ENCODE peak calls at places on chromosome 1, in seven cellular contexts. H is ovary; C is activated CD8-positive, alpha-beta memory T cell treated with anti-CD3 and anti-CD28 coated beads for 24 hours; L is stimulated activated CD8-positive, alpha-beta memory T cell treated with anti-CD3 and anti-CD28 coated beads, Interleukin-15, amount 100 ng/mL, for 24 hours; O is T-helper 2 cell; F is kidney glomerular epithelial cell; W is A549. V is an unnamed sample.

GRCh38 chr1:199573047-199573446 is 454.5 kb upstream of the NR5A2 start:
- DNase-seq in L (no peak), F (no peak), C (no peak), W (no peak), H (no peak), O (no peak), V (no peak)

GRCh38 chr1:223796210-223796609 is 49.5 kb downstream of the TP53BP2 start:
- DNase-seq in L (no peak), H (no peak), C (no peak), F (no peak), O (no peak), W (no peak), V (no peak)

GRCh38 chr1:156767879-156768608 is 709 bp downstream of the PRCC start:
- DNase-seq in C (peak; percentile 78), O (no peak), H (no peak), F (no peak), L (no peak), W (peak; percentile 14), V (no peak)

GRCh38 chr1:13583592-13583963 is at the start of gene PDPN:
- DNase-seq in C (no peak), W (no peak), L (no peak), H (peak; percentile 91), F (peak; percentile 4), O (no peak), V (no peak)

GRCh38 chr1:183051546-183051945 is 28.3 kb downstream of the LAMC1 start:
- DNase-seq in O (no peak), F (no peak), C (no peak), L (no peak), W (no peak), H (no peak), V (no peak)

GRCh38 chr1:180923024-180923841 is 10.5 kb downstream of the KIAA1614 start:
- DNase-seq in O (no peak), H (no peak), F (no peak), C (no peak), W (no peak), L (no peak), V (no peak)

GRCh38 chr1:9822897-9823692 is 670 bp downstream of the CLSTN1 start:
- DNase-seq in W (peak; percentile 23), L (no peak), F (no peak), O (peak; percentile 50), H (peak; percentile 57), C (peak; percentile 74), V (peak; percentile 28)

GRCh38 chr1:112371770-112372169 is 24.2 kb upstream of the CTTNBP2NL start:
- DNase-seq in O (no peak), W (no peak), H (no peak), L (no peak), C (no peak), F (no peak), V (no peak)

GRCh38 chr1:200628223-200628868 is 7.8 kb upstream of the KIF14 start:
- DNase-seq in F (no peak), L (peak; percentile 6), O (peak; percentile 67), C (peak; percentile 67), H (no peak), W (no peak), V (no peak)

GRCh38 chr1:162004441-162004950 is 19.2 kb downstream of the OLFML2B start:
- DNase-seq in H (no peak), C (no peak), L (no peak), F (no peak), O (no peak), W (no peak), V (no peak)

GRCh38 chr1:50980505-50980904 is 10.5 kb downstream of the CDKN2C start:
- DNase-seq in L (no peak), F (no peak), H (no peak), C (no peak), O (no peak), W (no peak), V (no peak)

GRCh38 chr1:193846881-193847280 is 660.5 kb upstream of the B3GALT2 start:
- DNase-seq in H (no peak), L (no peak), W (no peak), C (no peak), O (no peak), F (no peak), V (no peak)

GRCh38 chr1:197615693-197616011 is 159.6 kb downstream of the DENND1B start:
- DNase-seq in L (no peak), C (no peak), F (no peak), W (no peak), O (no peak), H (no peak), V (no peak)

GRCh38 chr1:3323021-3323790 is 131.3 kb upstream of the ARHGEF16 start:
- DNase-seq in O (no peak), L (no peak), W (no peak), H (no peak), F (no peak), C (no peak), V (peak; percentile 85)

GRCh38 chr1:116290085-116290670 is 82.9 kb upstream of the ATP1A1 start:
- DNase-seq in F (peak; percentile 3), H (no peak), L (no peak), C (no peak), W (no peak), O (no peak), V (no peak)

GRCh38 chr1:36924282-36924791 is 110.0 kb downstream of the GRIK3 start:
- DNase-seq in L (no peak), H (peak; percentile 49), O (peak; percentile 37), F (peak; percentile 1), C (peak; percentile 59), W (peak; percentile 9), V (peak; percentile 56)

GRCh38 chr1:205183676-205184335 is 27.7 kb downstream of the DSTYK start:
- DNase-seq in C (no peak), H (no peak), W (no peak), F (no peak), O (no peak), L (no peak), V (no peak)

GRCh38 chr1:53602376-53602775 is 136.6 kb downstream of the GLIS1 start:
- DNase-seq in F (no peak), O (no peak), H (no peak), L (no peak), C (no peak), W (no peak), V (no peak)

GRCh38 chr1:185402930-185403329 is 85.9 kb upstream of the IVNS1ABP start:
- DNase-seq in L (no peak), W (no peak), H (no peak), F (no peak), C (no peak), O (no peak), V (peak; percentile 20)

V was measured in body of pancreas.